ENCODE peak calls at places on chromosomes 1 and 21, in five cellular contexts. G is psoas muscle, Q is spleen, Z is lung, K is PC-9. D is an unnamed sample.

GRCh38 chr1:1239624-1240347 is 6.7 kb downstream of the C1QTNF12 start:
- DNase-seq in Z (no peak), Q (no peak), G (no peak), K (no peak), D (no peak)

GRCh38 chr1:53592521-53592982 is 133.4 kb downstream of the DMRTB1 start:
- DNase-seq in K (peak; percentile 74), G (no peak), Q (no peak), Z (peak; percentile 80), D (no peak)

GRCh38 chr21:35298757-35299156 is 249.7 kb upstream of the RUNX1 start:
- DNase-seq in Q (no peak), Z (no peak), G (no peak), K (no peak), D (no peak)

GRCh38 chr1:46721806-46722205 is 2.9 kb upstream of the EFCAB14 start:
- DNase-seq in Q (no peak), G (no peak), K (no peak), Z (no peak), D (no peak)

GRCh38 chr1:240878631-240879030 is 266.7 kb upstream of the GREM2 start:
- DNase-seq in G (no peak), Q (no peak), Z (no peak), K (no peak), D (no peak)

GRCh38 chr1:180562582-180562981 is 3.8 kb downstream of the OVAAL start:
- DNase-seq in G (no peak), Z (no peak), Q (no peak), K (no peak), D (no peak)

GRCh38 chr1:203081465-203082355 is 4.1 kb downstream of the MYOG start:
- DNase-seq in G (no peak), Q (no peak), Z (no peak), K (no peak), D (no peak)

GRCh38 chr1:36134805-36135339 is 9.8 kb upstream of the COL8A2 start:
- DNase-seq in G (peak; percentile 58), Z (peak; percentile 35), Q (no peak), K (peak; percentile 61), D (no peak)

DNA sequence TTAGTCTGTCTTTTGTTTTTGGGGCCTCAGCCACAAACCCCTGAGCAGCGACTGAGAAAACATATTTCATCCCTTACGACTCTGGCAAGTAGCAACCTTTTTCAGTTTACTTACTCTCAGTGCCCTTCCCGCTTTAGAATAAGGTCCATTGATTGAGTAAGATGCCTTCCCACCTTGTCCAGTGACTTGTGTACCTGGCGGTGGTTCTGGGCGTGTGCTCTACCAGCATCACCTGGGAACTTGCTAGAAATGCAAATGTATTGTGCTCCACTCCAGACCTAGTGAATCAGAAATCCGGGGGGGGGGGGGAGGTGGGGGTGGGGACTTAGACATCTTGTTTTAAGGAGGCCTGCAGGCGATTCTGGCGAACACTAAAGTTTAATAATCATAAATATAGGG is 72.1 kb downstream of the S1PR1 start:
- DNase-seq in Z (no peak), G (no peak), Q (no peak), K (no peak), D (no peak)
- H3K4me3 ChIP-seq in Z (no peak overlapping the region), G (no peak overlapping the region), Q (peak overlapping the region; percentile 31), K (no peak overlapping the region), D (no peak overlapping the region)

DNA sequence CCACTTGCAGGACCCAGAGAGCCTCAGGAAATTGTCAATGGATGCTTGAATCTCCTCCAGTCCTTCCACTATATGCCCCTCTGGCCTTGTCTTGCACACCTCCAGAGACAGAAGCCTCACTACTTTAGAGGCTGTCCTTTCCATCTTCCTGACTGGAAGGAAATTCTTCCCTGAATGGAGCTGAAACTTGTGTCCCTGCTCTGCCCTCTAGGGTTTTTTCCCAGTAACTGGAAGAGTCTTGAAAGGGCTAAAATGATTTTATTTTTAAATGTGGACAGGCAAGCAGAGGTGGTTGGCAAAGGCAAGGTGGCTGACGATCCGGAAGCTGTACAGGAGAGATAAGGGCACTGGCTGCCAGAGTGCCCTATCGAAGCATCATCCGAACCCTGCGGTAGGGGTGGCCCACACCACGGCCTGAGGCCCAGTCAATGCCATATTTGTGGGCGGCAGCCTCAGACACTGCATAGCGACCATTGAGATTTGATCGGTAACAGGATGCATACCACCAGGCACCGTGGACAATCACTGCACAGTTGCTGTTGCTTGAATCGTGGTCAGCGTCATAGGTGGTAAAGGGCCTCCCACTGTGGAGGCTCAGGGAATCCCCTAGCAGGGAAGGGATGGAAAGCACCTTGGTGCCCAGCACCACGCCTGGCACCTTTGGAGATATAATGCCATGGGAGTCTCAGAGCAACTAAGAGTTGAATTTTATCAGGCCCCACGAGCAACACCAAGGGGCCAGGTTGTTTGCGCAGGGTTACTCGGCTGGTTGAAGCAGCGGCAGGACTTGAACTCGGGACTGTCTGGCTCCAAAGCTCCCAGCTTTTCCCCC is 2.3 kb upstream of the MAP3K6 start:
- DNase-seq in K (no peak), G (no peak), Z (no peak), Q (no peak), D (no peak)
- TF ChIP-seq CTCF in K (peak; percentile 36), G (no peak), Z (no peak), Q (no peak), D (no peak)

GRCh38 chr1:111471538-111471937 is 2.2 kb upstream of the C1orf162 start:
- DNase-seq in Q (no peak), G (no peak), Z (no peak), K (no peak), D (no peak)

GRCh38 chr1:111474521-111474920 is 737 bp downstream of the C1orf162 start:
- DNase-seq in Q (no peak), Z (no peak), G (no peak), K (no peak), D (no peak)

GRCh38 chr1:111476214-111476613 is 2.4 kb downstream of the C1orf162 start:
- DNase-seq in K (no peak), Q (no peak), G (no peak), Z (no peak), D (no peak)

GRCh38 chr1:111475706-111476105 is 1.9 kb downstream of the C1orf162 start:
- DNase-seq in K (no peak), Z (no peak), G (no peak), Q (no peak), D (no peak)

GRCh38 chr1:111474106-111474505 is 322 bp downstream of the C1orf162 start:
- DNase-seq in Z (no peak), G (no peak), K (no peak), Q (no peak), D (no peak)
- H3K4me3 ChIP-seq in Z (no peak overlapping the region), G (peak overlapping the region; percentile 43), K (no peak overlapping the region), Q (peak overlapping the region; percentile 33), D (peak overlapping the region; percentile 35)

GRCh38 chr1:215672482-215672881 is 105.4 kb downstream of the KCTD3 start:
- DNase-seq in Q (no peak), G (no peak), K (no peak), Z (no peak), D (no peak)
- TF ChIP-seq CTCF in Q (no peak), G (no peak), K (no peak), Z (no peak), D (no peak)

GRCh38 chr1:185969028-185969427 is 234.8 kb downstream of the HMCN1 start:
- DNase-seq in Z (no peak), K (no peak), Q (no peak), G (no peak), D (no peak)

GRCh38 chr1:185969524-185969991 is 235.4 kb downstream of the HMCN1 start:
- DNase-seq in Q (no peak), G (no peak), K (no peak), Z (no peak), D (no peak)

GRCh38 chr1:185964946-185965345 is 230.8 kb downstream of the HMCN1 start:
- DNase-seq in Q (no peak), Z (no peak), K (no peak), G (no peak), D (no peak)

GRCh38 chr1:185966487-185966886 is 232.3 kb downstream of the HMCN1 start:
- DNase-seq in Q (no peak), G (no peak), K (no peak), Z (no peak), D (no peak)

DNA sequence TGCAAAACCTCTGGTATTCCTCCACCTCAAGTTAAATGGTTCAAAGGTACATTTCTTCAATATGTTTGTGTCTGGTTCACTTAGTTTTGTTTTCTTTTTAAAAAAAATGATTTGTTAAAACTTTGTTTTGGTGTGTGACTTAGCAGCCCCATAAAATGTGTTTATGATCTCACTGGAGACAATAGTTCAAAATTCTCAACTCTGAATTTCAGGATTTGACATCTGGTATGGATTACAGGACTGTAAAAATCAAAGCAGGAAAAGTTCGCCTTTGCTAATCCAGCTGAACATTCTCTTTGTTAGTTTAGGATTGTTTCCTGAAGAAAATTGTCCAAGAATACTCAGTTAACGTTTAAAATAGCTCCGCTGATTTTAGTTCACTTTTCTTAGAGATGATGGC is 231.7 kb downstream of the HMCN1 start:
- DNase-seq in G (no peak), Z (no peak), K (no peak), Q (no peak), D (no peak)
- H3K4me3 ChIP-seq in G (no peak overlapping the region), Z (no peak overlapping the region), K (no peak overlapping the region), Q (no peak overlapping the region), D (no peak overlapping the region)

DNA sequence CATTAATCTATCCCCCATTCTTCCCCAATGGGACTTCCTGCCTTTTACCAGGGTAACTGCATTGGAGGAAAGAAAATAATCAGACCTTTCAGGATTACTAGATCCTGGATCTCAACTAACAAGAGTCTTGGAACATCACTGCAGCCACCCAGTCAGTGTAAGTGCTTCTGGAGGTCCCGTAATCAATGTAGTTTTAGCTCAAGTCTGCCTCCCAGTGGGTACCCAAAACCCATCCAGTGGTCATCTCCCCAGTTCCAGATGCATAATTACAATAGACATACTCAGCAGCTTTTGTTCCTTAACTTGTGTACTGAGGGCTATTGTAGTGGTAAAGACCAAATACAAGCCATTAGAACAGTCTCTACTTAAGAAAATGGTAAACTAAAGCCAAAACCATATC is 319.1 kb downstream of the GPATCH2 start:
- DNase-seq in Z (no peak), Q (no peak), K (no peak), G (no peak), D (no peak)
- TF ChIP-seq CTCF in Z (no peak), Q (no peak), K (no peak), G (no peak), D (no peak)

DNA sequence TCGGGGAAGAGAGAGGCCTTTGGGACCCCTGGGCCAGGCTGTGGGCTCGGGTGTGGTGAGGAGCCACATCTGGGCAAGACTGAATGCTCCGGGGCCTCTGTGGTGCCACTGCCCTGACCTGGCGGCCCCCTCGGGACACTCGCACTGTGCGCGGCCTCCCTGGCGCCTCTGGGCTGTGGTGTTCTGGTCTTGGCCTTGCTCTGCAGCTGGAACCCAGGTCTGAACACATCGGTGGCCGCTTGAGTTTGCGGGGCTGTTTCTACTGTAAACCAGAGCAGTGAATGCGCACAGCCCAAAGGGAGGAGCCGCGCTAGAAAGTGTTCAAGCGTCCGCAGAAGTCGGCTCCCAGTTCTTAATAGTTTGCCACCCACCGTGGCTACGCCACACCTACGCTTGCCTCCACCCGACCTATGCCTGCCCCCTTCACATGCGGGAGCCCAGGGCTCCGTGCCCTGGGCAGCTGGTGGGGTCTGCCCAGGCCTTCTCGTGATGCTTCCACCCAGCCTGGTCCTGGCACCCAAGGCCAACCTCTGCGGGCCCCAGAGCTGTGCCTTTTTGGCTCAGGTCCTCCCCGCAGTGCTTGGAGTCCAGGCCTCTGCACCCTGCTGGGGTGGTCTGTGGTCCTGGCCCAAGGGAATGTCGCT is 4.4 kb downstream of the PDE9A start:
- DNase-seq in G (no peak), Q (peak; percentile 67), K (no peak), Z (no peak), D (no peak)
- H3K4me3 ChIP-seq in G (no peak overlapping the region), Q (no peak overlapping the region), K (no peak overlapping the region), Z (no peak overlapping the region), D (no peak overlapping the region)

D was measured in dorsolateral prefrontal cortex.